ENCODE peak calls at places on chromosomes 5 and 9, in seven cellular contexts. S is OCI-M1, B is erythroblast, D is A172, G is PC-3, X is fibroblast of lung, W is GDM1. Q is an unnamed sample.

GRCh38 chr9:117204971-117205370 is 209.9 kb downstream of the ASTN2 start:
- DNase-seq in S (no peak), B (no peak), D (no peak), G (no peak), X (no peak), W (no peak), Q (no peak)

GRCh38 chr9:120715331-120715924 is 1.2 kb upstream of the MEGF9 start:
- DNase-seq in S (no peak), B (peak), D (peak), G (no peak), X (peak), W (no peak), Q (no peak)

GRCh38 chr5:132487095-132487428 is 3.5 kb downstream of the IRF1 start:
- DNase-seq in S (no peak), B (no peak), D (no peak), G (no peak), X (no peak), W (no peak), Q (no peak)

GRCh38 chr9:87740198-87740597 is 14.3 kb downstream of the CTSL start:
- DNase-seq in S (no peak), B (no peak), D (no peak), G (no peak), X (no peak), W (no peak), Q (no peak)

GRCh38 chr5:56480305-56481146 is 247.4 kb upstream of the ANKRD55 start:
- DNase-seq in S (peak), B (no peak), D (no peak), G (peak), X (peak), W (no peak), Q (no peak)

GRCh38 chr9:71685394-71685793 is 82.9 kb downstream of the CEMIP2 start:
- DNase-seq in S (peak), B (no peak), D (no peak), G (peak), X (no peak), W (peak), Q (peak)

GRCh38 chr5:79850316-79850822 is 140.7 kb downstream of the MTX3 start:
- DNase-seq in S (no peak), B (no peak), D (no peak), G (no peak), X (no peak), W (no peak), Q (no peak)

GRCh38 chr5:97418472-97418871 is 235.4 kb upstream of the RIOK2 start:
- DNase-seq in S (no peak), B (no peak), D (no peak), G (no peak), X (no peak), W (no peak), Q (no peak)

GRCh38 chr9:6845881-6846280 is 88.1 kb downstream of the KDM4C start:
- DNase-seq in S (no peak), B (no peak), D (peak), G (no peak), X (no peak), W (no peak), Q (no peak)

GRCh38 chr9:86659413-86660046 is 287.8 kb downstream of the GAS1 start:
- DNase-seq in S (no peak), B (no peak), D (no peak), G (no peak), X (no peak), W (no peak), Q (no peak)

GRCh38 chr9:107705521-107705920 is 216.0 kb upstream of the KLF4 start:
- DNase-seq in S (no peak), B (no peak), D (no peak), G (no peak), X (no peak), W (no peak), Q (no peak)

GRCh38 chr5:32278403-32278802 is 34.3 kb downstream of the MTMR12 start:
- DNase-seq in S (peak), B (peak), D (peak), G (no peak), X (peak), W (no peak), Q (no peak)

GRCh38 chr5:33049298-33049697 is 338.2 kb downstream of the NPR3 start:
- DNase-seq in S (no peak), B (no peak), D (peak), G (peak), X (no peak), W (no peak), Q (no peak)

Q was measured in KG1.